ENCODE peak calls at places on chromosomes 2 and 18, in five cellular contexts. K, L, R, P and V are unnamed samples.

GRCh38 chr2:134884435-134884834 is 34.2 kb upstream of the CCNT2 start:
- DNase-seq in K (no peak), L (no peak), R (no peak), P (no peak), V (no peak)

GRCh38 chr18:45802814-45803492 is 22.5 kb upstream of the SIGLEC15 start:
- DNase-seq in K (no peak), L (peak), R (peak), P (no peak), V (peak)

GRCh38 chr2:109526442-109526970 is 87.3 kb downstream of the SEPTIN10 start:
- DNase-seq in K (no peak), L (no peak), R (no peak), P (no peak), V (no peak)

GRCh38 chr2:202514732-202515131 is 120.0 kb upstream of the FAM117B start:
- DNase-seq in K (no peak), L (no peak), R (no peak), P (no peak), V (no peak)

GRCh38 chr18:11224166-11224565 is 74.8 kb upstream of the PIEZO2 start:
- DNase-seq in K (no peak), L (no peak), R (no peak), P (peak), V (no peak)

GRCh38 chr2:46381871-46382270 is 84.7 kb downstream of the EPAS1 start:
- DNase-seq in K (no peak), L (no peak), R (no peak), P (no peak), V (no peak)

GRCh38 chr2:71678874-71679273 is 225.5 kb downstream of the DYSF start:
- DNase-seq in K (no peak), L (no peak), R (no peak), P (no peak), V (no peak)

GRCh38 chr2:199951023-199951422 is 4.3 kb downstream of the TYW5 start:
- DNase-seq in K (no peak), L (no peak), R (no peak), P (no peak), V (no peak)

GRCh38 chr2:191677091-191677645 is 768 bp upstream of the NABP1 start:
- DNase-seq in K (no peak), L (no peak), R (peak), P (peak), V (no peak)

GRCh38 chr2:955829-956731 is 5.4 kb downstream of the SNTG2 start:
- DNase-seq in K (no peak), L (no peak), R (no peak), P (no peak), V (no peak)

GRCh38 chr2:238380785-238381184 is 45.9 kb upstream of the ASB1 start:
- DNase-seq in K (no peak), L (peak), R (peak), P (no peak), V (peak)

GRCh38 chr2:15591373-15591691 is 336 bp upstream of the DDX1 start:
- DNase-seq in K (no peak), L (no peak), R (no peak), P (no peak), V (no peak)

GRCh38 chr2:88545118-88545517 is 82.1 kb downstream of the EIF2AK3 start:
- DNase-seq in K (peak), L (peak), R (peak), P (peak), V (no peak)

GRCh38 chr2:227818569-227819397 is 5.1 kb downstream of the CCL20 start:
- DNase-seq in K (no peak), L (no peak), R (peak), P (no peak), V (no peak)

GRCh38 chr2:217356795-217357194 is 496.9 kb upstream of the TNP1 start:
- DNase-seq in K (no peak), L (no peak), R (no peak), P (no peak), V (no peak)

GRCh38 chr2:43270930-43271615 is 44.7 kb upstream of the ZFP36L2 start:
- DNase-seq in K (no peak), L (no peak), R (no peak), P (no peak), V (no peak)

GRCh38 chr18:21110667-21111350 is 804 bp downstream of the ROCK1 start:
- DNase-seq in K (peak), L (no peak), R (peak), P (no peak), V (no peak)

GRCh38 chr2:55779459-55780421 is 86.1 kb upstream of the PNPT1 start:
- DNase-seq in K (no peak), L (peak), R (peak), P (no peak), V (peak)
- H3K4me3 ChIP-seq in K (no peak), L (peak), R (no peak), P (no peak), V (no peak)

DNA sequence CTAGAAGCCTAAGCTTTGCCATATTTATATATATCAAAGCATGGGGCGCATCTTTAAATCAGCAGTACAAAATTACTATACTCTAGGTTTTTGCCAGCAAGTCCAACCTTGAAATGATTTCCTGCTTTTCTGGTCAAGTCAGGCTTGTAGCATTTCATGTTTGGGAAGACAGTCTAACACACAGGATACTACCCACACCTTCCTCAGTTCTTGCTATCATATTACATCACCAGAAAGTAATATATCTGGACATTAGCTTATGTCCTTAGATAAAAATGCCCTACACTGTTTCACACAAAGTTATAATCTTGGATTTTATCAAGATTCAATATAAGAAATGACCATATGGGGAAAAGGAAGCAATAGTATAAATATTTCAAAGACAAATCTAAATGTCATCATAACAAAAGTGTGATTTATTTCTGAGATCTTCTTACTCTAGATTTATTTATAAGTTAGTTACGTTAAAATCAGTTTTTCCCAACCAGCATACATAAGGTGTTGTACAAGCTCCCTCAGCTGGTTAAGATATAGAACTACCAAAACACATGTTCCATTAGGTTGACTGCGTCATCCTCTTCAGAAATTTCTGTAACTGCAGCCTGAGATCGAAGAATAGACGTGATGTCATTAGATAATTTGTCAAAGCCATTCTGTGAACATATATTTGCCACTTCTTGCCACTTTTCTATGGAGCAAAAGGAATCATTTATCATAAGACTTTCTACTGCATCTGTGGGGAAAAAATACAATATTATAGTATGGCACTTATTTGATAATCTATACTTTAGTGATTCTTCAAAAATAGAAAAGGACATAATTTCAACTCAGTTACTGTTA is 56.6 kb downstream of the CLHC1 start:
- DNase-seq in K (no peak), L (peak), R (peak), P (no peak), V (no peak)
- TF ChIP-seq CTCF in K (peak), L (peak), R (peak), P (peak), V (peak)

DNA sequence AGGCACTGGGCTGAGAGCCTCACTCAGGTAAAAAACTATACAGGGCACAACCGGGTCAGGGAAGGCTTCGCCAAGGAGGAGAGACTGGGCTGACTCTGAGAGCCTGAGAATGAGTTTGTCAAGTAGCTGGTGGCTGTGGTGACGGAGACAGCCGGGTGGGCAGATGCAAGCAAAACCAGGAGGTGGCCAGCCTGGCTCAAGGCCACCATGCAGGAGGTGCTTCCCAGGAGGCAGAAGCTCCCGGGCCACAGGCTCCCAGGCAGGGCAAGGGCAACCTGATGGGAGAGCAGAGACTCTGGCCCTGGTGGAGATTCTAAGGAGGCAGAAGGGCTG is 2.9 kb upstream of the INHBB start:
- DNase-seq in K (no peak), L (no peak), R (no peak), P (no peak), V (no peak)
- H3K4me3 ChIP-seq in K (no peak), L (peak), R (no peak), P (no peak), V (no peak)

DNA sequence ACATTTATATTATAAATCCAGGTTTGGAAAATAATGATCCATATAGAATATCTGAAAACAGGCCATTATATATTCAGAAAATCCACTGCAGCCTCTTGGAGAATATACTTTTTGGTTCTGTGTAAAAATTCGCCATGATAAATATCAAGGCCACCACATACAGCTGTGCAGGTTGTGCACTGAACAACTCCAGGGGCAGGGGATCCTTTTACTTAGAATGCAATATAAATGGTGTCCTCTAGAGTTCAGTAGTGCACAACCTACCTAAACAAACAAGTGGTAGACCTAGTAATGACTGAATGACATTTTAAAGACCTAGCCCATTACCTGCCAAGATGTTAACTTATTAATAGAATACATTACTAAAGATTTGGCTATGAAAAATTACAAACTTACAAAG is 22.4 kb downstream of the MOGAT1 start:
- DNase-seq in K (no peak), L (peak), R (peak), P (no peak), V (no peak)
- TF ChIP-seq CTCF in K (no peak), L (peak), R (peak), P (peak), V (peak)

DNA sequence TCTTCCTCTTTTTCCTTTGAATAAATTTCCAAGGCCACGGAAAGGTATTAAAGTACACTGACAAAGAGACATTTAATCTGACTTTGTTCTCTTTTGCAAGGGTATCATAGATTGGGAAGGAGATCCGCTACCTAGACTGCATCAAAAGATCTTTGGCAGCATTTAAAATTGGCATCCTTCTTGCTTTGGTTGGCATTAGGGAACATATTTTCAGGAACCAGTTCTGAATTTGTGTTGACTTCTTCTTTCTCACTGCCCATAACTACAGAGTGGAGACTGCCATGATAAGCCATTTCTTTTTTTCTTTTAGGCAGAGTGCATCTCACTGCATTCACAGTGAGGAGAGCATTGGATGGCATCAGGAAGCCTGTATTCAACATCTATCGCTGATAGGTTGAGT is 83.4 kb downstream of the DOCK10 start:
- DNase-seq in K (no peak), L (no peak), R (no peak), P (no peak), V (no peak)
- H3K4me3 ChIP-seq in K (no peak), L (no peak), R (no peak), P (no peak), V (no peak)

GRCh38 chr2:118089015-118089800 is 937 bp downstream of the INSIG2 start:
- DNase-seq in K (peak), L (no peak), R (peak), P (no peak), V (no peak)
- TF ChIP-seq CTCF in K (no peak), L (peak), R (peak), P (no peak), V (peak)

GRCh38 chr2:38528008-38528442 is 74.7 kb downstream of the HNRNPLL start:
- DNase-seq in K (no peak), L (no peak), R (peak), P (peak), V (no peak)
- H3K4me3 ChIP-seq in K (no peak), L (peak), R (peak), P (peak), V (peak)

GRCh38 chr2:28620371-28620793 is 124.5 kb downstream of the PLB1 start:
- DNase-seq in K (no peak), L (no peak), R (no peak), P (no peak), V (no peak)

GRCh38 chr2:28619213-28620196 is 123.6 kb downstream of the PLB1 start:
- DNase-seq in K (no peak), L (no peak), R (no peak), P (no peak), V (no peak)

GRCh38 chr2:28620801-28621171 is 124.9 kb downstream of the PLB1 start:
- DNase-seq in K (no peak), L (no peak), R (no peak), P (no peak), V (no peak)

GRCh38 chr2:28622101-28622499 is 126.2 kb downstream of the PLB1 start:
- DNase-seq in K (peak), L (no peak), R (peak), P (no peak), V (no peak)

DNA sequence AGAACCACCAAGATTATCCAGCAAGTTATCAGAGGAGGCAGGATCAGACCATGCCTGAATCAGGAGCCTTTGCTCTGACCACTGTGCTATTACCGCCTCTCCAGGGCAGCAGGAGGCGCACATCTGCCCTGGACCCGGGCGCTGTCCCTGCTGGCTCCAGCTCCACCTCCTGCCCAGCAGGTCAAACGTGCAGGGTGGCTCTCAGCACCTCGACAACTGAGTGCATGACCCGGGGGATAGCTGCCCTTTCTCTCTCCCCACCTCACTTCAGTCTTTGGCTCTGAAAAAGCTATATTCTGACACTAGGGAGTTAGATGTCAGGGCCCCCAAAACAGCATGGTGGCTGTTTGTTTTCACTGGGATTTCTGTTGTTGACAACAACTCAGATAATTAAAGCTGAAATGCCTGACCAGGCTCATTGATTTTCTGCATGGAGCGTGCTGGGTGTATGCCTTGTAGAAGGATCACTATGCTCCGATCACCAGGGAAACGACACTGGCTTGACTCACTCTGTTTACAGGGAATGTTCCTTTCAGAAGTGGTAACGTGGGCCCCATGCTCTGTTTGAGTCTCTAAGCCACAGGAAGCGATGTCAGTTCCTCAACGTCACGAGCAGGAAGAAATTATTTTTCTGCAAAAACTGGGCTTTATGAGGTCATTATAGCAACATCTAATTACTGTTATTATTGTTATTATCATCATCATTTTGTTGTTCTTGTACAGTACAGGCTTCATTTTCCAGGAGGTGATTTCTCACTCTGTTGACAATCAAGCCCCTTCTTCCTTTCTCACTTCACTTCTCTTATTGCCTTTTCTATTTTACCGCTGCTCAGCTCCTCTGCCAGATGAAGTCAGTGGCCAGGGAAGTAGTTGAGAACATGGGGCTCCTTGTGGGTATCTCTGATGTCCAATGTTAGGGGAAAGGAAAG is 125.6 kb downstream of the PLB1 start:
- DNase-seq in K (peak), L (peak), R (peak), P (no peak), V (peak)
- TF ChIP-seq CTCF in K (peak), L (peak), R (peak), P (peak), V (peak)

DNA sequence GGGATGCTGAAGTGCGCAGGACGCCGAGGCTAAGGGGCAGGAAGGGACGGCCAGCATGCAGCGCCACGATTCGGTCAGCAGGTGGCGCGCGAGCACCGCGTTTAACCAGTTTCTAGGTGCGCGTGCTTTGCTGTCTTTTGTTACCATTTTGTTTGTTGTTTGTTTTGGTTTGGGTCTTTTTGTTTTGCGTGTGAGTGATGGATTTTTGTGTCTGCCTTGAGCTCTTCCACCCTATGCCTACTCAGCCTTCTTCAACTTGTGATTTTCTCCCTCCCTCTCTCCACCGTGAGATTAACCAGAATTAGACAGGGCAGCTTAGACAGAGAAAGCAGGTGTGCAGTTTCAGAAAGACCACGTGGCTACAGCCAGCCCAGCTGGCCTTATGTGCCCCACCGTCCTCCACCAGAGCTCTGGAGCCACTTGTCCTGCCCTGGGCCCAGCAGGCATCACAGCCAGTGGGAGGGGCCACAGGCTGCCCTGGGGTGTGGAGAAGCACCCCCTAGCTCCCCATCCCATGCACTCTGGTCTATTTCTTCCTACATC is 180.2 kb downstream of the RNF144A start:
- DNase-seq in K (peak), L (peak), R (peak), P (peak), V (no peak)
- H3K4me3 ChIP-seq in K (no peak), L (peak), R (no peak), P (peak), V (no peak)